ENCODE peak calls at places on chromosome 21, in ten cellular contexts. J, S, A, U, R, G, B, X, Y and O are unnamed samples. For H3K27me3, the result is how much of the 10 kb centered on the place peaks cover.

GRCh38 chr21:43881918-43882317 is 16.9 kb downstream of the AGPAT3 start:
- DNase-seq in S (no peak), J (no peak), U (no peak), G (no peak), Y (no peak), R (no peak), B (no peak), X (no peak), A (no peak), O (peak)

GRCh38 chr21:23950344-23950743 is 1656.9 kb downstream of the MRPL39 start:
- DNase-seq in U (no peak), Y (no peak), A (no peak), X (no peak), J (no peak), R (no peak), S (no peak), B (no peak), G (no peak), O (no peak)

GRCh38 chr21:32994305-32994704 is 31.4 kb upstream of the OLIG2 start:
- DNase-seq in Y (peak), X (peak), U (peak), J (no peak), S (no peak), A (no peak), G (no peak), R (no peak), B (no peak), O (no peak)

GRCh38 chr21:32463889-32464300 is 51.4 kb downstream of the EVA1C start:
- DNase-seq in G (no peak), B (no peak), U (peak), S (peak), J (no peak), Y (peak), R (no peak), X (peak), A (no peak), O (no peak)

GRCh38 chr21:44653123-44653522 is 1.3 kb downstream of the KRTAP12-4 start:
- DNase-seq in Y (no peak), G (no peak), S (no peak), A (no peak), U (no peak), J (no peak), B (no peak), R (no peak), X (no peak), O (no peak)

GRCh38 chr21:26835714-26836265 is 9.4 kb downstream of the ADAMTS1 start:
- DNase-seq in J (no peak), U (no peak), G (no peak), S (no peak), X (peak), B (no peak), Y (no peak), R (no peak), A (no peak), O (no peak)

GRCh38 chr21:44735821-44736220 is 24.4 kb upstream of the TSPEAR start:
- DNase-seq in B (no peak), Y (no peak), G (no peak), J (no peak), S (no peak), R (no peak), X (no peak), A (no peak), U (no peak), O (no peak)

GRCh38 chr21:31686272-31686913 is 26.9 kb downstream of the SOD1 start:
- DNase-seq in X (no peak), G (peak), J (no peak), B (no peak), Y (no peak), U (no peak), S (no peak), R (no peak), A (no peak), O (no peak)

GRCh38 chr21:39121600-39122355 is 61.5 kb downstream of the PSMG1 start:
- DNase-seq in B (no peak), X (no peak), G (no peak), R (no peak), Y (no peak), S (no peak), U (no peak), A (no peak), J (no peak), O (no peak)

GRCh38 chr21:15557925-15558324 is 171.9 kb upstream of the USP25 start:
- DNase-seq in J (peak), S (no peak), Y (no peak), A (no peak), B (no peak), U (no peak), G (no peak), X (no peak), R (no peak), O (no peak)

GRCh38 chr21:33419538-33420123 is 16.4 kb downstream of the IFNGR2 start:
- DNase-seq in B (no peak), U (peak), R (no peak), S (no peak), J (no peak), A (no peak), Y (no peak), X (peak), G (no peak), O (no peak)

GRCh38 chr21:26961704-26962103 is 5.2 kb downstream of the ADAMTS5 start:
- DNase-seq in U (no peak), B (no peak), G (no peak), J (no peak), Y (no peak), R (no peak), X (peak), S (no peak), A (no peak), O (no peak)

GRCh38 chr21:45335761-45336534 is 48.3 kb upstream of the POFUT2 start:
- DNase-seq in G (no peak), A (no peak), S (no peak), J (peak), X (no peak), Y (no peak), R (no peak), B (no peak), U (no peak), O (peak)

GRCh38 chr21:38297193-38297592 is 40.4 kb downstream of the KCNJ15 start:
- DNase-seq in A (no peak), B (no peak), U (peak), X (peak), S (no peak), Y (peak), J (no peak), G (no peak), R (no peak), O (no peak)

GRCh38 chr21:37762606-37763005 is 153.7 kb downstream of the KCNJ6 start:
- DNase-seq in B (no peak), Y (no peak), A (no peak), J (no peak), U (no peak), R (no peak), S (no peak), G (no peak), X (no peak), O (no peak)

GRCh38 chr21:45870851-45871615 is 110.5 kb upstream of the COL6A1 start:
- DNase-seq in A (no peak), G (no peak), U (no peak), R (no peak), S (peak), J (no peak), Y (no peak), B (peak), X (no peak), O (peak)

GRCh38 chr21:26389971-26390641 is 183.0 kb downstream of the CYYR1 start:
- DNase-seq in B (no peak), R (no peak), X (peak), G (no peak), A (no peak), U (peak), S (no peak), J (no peak), Y (no peak), O (no peak)

GRCh38 chr21:18840239-18840638 is 436.7 kb upstream of the TMPRSS15 start:
- DNase-seq in Y (peak), A (no peak), R (no peak), X (no peak), G (no peak), S (no peak), J (peak), B (no peak), U (peak), O (no peak)

GRCh38 chr21:45430521-45431501 is 25.8 kb downstream of the COL18A1 start:
- DNase-seq in J (no peak), U (peak), B (no peak), X (no peak), R (no peak), A (no peak), S (no peak), G (peak), Y (peak), O (no peak)

DNA sequence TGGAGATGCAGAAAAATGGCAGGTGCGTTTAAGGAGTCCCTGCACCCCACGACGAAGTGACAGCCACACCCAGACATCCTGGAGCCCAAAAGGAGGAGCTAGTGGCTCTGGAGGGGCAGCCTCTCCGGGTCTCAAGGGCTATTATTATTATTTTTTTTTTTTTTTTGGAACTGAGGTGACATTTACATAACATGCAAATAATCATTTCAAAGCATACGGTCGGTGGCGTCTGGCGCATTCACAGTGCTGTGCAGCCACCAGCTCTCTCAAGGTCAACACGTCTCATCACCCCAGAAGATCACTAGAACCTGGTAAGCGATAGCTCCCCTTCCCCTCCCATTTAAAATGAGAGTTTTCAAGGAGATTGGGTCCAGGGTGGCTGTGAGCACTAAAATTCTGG is 67.5 kb upstream of the PDE9A start:
- DNase-seq in X (no peak), A (no peak), B (no peak), R (no peak), G (no peak), J (no peak), S (peak), U (no peak), Y (no peak), O (no peak)
- H3K27me3 ChIP-seq in X (under half), A (under half), B (under half), R (under half), G (under half), J (under half), S (under half), U (under half), Y (under half), O (under half)

GRCh38 chr21:36549470-36549869 is 69.5 kb upstream of the CLDN14 start:
- DNase-seq in G (no peak), J (no peak), U (no peak), R (no peak), Y (no peak), X (no peak), A (no peak), B (no peak), S (peak), O (no peak)

GRCh38 chr21:36551731-36552457 is 72.0 kb upstream of the CLDN14 start:
- DNase-seq in X (peak), U (no peak), A (no peak), G (no peak), Y (peak), S (no peak), J (no peak), R (no peak), B (no peak), O (no peak)

GRCh38 chr21:36550761-36551160 is 70.8 kb upstream of the CLDN14 start:
- DNase-seq in A (no peak), Y (no peak), S (peak), G (no peak), U (no peak), B (no peak), J (no peak), X (peak), R (no peak), O (no peak)

GRCh38 chr21:36552458-36552800 is 72.5 kb upstream of the CLDN14 start:
- DNase-seq in G (no peak), Y (no peak), U (no peak), R (no peak), B (no peak), A (no peak), X (no peak), J (no peak), S (no peak), O (no peak)

DNA sequence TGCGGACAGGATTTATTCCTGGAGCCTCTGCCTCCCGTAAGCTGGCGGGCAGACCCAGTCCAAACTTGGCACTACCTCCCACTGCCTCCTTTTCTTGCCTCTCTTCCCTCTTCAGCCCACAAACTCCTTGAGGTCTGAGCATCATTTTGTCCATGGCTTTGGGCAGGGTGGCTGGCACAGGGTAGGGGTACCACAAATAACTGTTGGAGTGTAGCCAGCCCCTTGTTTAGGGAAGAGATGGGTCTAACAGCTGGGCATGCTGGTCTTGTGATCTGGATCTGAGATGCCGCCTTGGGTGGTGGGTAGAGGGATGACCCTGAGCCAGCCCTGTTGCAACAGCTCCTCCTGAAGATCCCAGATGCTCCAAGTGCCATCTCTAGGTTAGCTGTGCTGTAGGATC is 71.4 kb upstream of the CLDN14 start:
- DNase-seq in U (no peak), X (peak), A (no peak), Y (no peak), B (no peak), R (no peak), J (no peak), S (no peak), G (no peak), O (no peak)
- H3K4me3 ChIP-seq in U (no peak), X (peak), A (no peak), Y (no peak), B (no peak), R (no peak), J (no peak), S (no peak), G (no peak), O (no peak)

GRCh38 chr21:35720065-35720810 is 340.1 kb downstream of the SETD4 start:
- DNase-seq in Y (no peak), A (no peak), R (no peak), X (no peak), G (no peak), U (no peak), B (no peak), J (no peak), S (no peak), O (no peak)
- H3K27me3 ChIP-seq in Y (under half), A (under half), R (under half), X (under half), G (under half), U (under half), B (under half), J (under half), S (under half), O (under half)

DNA sequence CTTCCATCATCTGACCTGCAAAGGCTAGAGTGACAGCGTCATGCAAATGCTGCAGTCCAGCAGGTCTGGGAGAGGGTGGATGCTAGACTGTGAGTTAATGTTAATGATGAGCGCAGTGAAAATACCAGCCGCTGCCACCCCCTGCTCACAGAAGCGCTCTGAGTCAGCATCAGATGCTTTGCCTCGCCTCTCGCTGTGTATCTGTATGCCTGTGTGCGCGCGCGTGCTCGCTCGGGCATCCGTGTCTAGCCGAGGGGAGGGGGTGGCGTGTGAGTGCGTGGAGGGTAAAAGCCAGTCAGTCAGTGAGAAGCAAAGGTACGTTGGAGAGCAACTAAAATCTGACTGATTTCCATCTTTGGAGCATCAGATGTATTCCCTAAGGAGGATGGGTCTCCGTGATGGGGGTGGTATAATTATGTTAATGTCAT is 858.7 kb downstream of the USP25 start:
- DNase-seq in G (peak), X (peak), U (peak), R (peak), S (no peak), B (peak), A (no peak), Y (peak), J (no peak), O (peak)
- H3K4me3 ChIP-seq in G (peak), X (peak), U (peak), R (peak), S (no peak), B (peak), A (no peak), Y (no peak), J (no peak), O (peak)

GRCh38 chr21:41774467-41775151 is 7.8 kb upstream of the RIPK4 start:
- DNase-seq in A (no peak), J (no peak), U (no peak), B (no peak), S (no peak), R (no peak), Y (no peak), G (no peak), X (no peak), O (no peak)
- H3K27me3 ChIP-seq in A (under half), J (under half), U (under half), B (under half), S (under half), R (under half), Y (under half), G (under half), X (under half), O (under half)

DNA sequence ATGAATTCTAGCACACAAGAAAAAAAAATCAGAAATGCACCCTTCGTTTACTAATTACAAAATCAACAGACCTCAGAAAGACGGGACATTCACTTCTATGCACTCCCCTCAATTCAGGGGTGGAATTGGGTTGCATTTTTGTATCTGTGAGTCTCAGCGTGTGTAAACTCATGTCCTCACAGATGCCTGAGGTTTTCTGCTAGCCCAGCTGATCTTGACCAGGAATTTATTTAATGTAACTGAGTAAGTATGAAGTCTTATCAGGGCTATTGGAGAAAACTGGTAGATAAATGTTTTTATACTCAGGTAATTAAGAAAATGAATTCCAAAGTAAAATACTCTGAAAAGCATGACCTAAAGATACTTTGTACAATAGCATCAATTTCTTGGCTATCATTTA is 167.7 kb downstream of the RUNX1 start:
- DNase-seq in J (no peak), S (peak), U (peak), X (peak), Y (no peak), B (no peak), R (no peak), G (no peak), A (no peak), O (no peak)
- H3K4me3 ChIP-seq in J (no peak), S (peak), U (peak), X (peak), Y (peak), B (no peak), R (no peak), G (no peak), A (no peak), O (peak)